ENCODE peak calls at places on chromosomes 12 and 14, in ten cellular contexts. A, P, Z, L, N, R, V, D, Q and X are unnamed samples.
A peak's percentile ranks its signal among the peaks of the same experiment; 100 is the strongest.

GRCh38 chr12:43069768-43070221 is 480.2 kb upstream of the PRICKLE1 start:
- DNase-seq in R (peak; percentile 56), V (no peak), A (no peak), L (no peak), N (peak; percentile 72), Z (no peak), P (peak; percentile 53), D (no peak), Q (peak; percentile 31), X (no peak)

GRCh38 chr12:109725321-109726105 is 11.9 kb downstream of the FAM222A start:
- DNase-seq in R (no peak), P (no peak), L (no peak), Z (no peak), Q (no peak), N (no peak), A (no peak), D (no peak), V (no peak), X (no peak)

GRCh38 chr12:114430306-114430705 is 24.4 kb upstream of the TBX5 start:
- DNase-seq in P (peak; percentile 88), Q (peak; percentile 13), V (no peak), L (no peak), D (peak; percentile 42), Z (no peak), R (no peak), A (peak; percentile 56), N (no peak), X (peak; percentile 12)

GRCh38 chr12:5258498-5258897 is 173.4 kb upstream of the NTF3 start:
- DNase-seq in N (peak; percentile 76), Z (no peak), D (no peak), P (no peak), R (no peak), Q (no peak), L (no peak), A (peak; percentile 4), V (no peak), X (no peak)

GRCh38 chr14:41607966-41608663 is 1.4 kb downstream of the LRFN5 start:
- DNase-seq in Z (no peak), P (no peak), N (no peak), R (no peak), Q (peak; percentile 11), L (peak; percentile 61), V (no peak), D (no peak), A (no peak), X (no peak)

GRCh38 chr12:30134229-30134628 is 350.5 kb upstream of the TMTC1 start:
- DNase-seq in D (no peak), N (no peak), L (peak; percentile 35), V (no peak), R (no peak), P (no peak), Z (peak; percentile 49), A (no peak), Q (no peak), X (no peak)

GRCh38 chr12:14853966-14854365 is 10.6 kb upstream of the ART4 start:
- DNase-seq in V (no peak), L (no peak), P (no peak), Q (no peak), A (no peak), N (no peak), R (no peak), Z (no peak), D (no peak), X (peak; percentile 66)

GRCh38 chr12:98438826-98439225 is 76.6 kb upstream of the TMPO start:
- DNase-seq in L (no peak), R (no peak), Q (no peak), V (no peak), N (no peak), Z (no peak), P (peak; percentile 56), D (no peak), A (no peak), X (no peak)

GRCh38 chr14:43651896-43652295 is 855.2 kb downstream of the FSCB start:
- DNase-seq in Q (no peak), L (no peak), A (no peak), D (no peak), R (no peak), V (no peak), Z (no peak), N (no peak), P (no peak), X (no peak)

GRCh38 chr12:111596985-111597730 is 2.0 kb downstream of the ATXN2 start:
- DNase-seq in Z (peak; percentile 85), L (peak; percentile 77), Q (peak; percentile 69), R (peak; percentile 73), D (peak; percentile 81), N (peak; percentile 62), A (no peak), P (peak; percentile 68), V (no peak), X (peak; percentile 74)

GRCh38 chr14:106530423-106531107 is 1004.2 kb downstream of the TMEM121 start:
- DNase-seq in L (no peak), D (no peak), A (no peak), Q (no peak), Z (peak; percentile 42), V (no peak), N (no peak), R (no peak), P (no peak), X (no peak)

GRCh38 chr12:108985750-108986149 is 35.1 kb downstream of the SVOP start:
- DNase-seq in N (no peak), V (no peak), P (no peak), D (no peak), Z (no peak), L (no peak), Q (no peak), A (no peak), R (no peak), X (no peak)

GRCh38 chr12:107242189-107242588 is 148.8 kb upstream of the CRY1 start:
- DNase-seq in Z (no peak), R (no peak), Q (peak; percentile 50), L (no peak), A (no peak), V (no peak), N (no peak), P (no peak), D (no peak), X (peak; percentile 16)

GRCh38 chr14:23021969-23022368 is 12.0 kb upstream of the C14orf93 start:
- DNase-seq in A (no peak), Z (no peak), D (no peak), P (no peak), R (no peak), N (no peak), L (no peak), Q (no peak), V (no peak), X (no peak)

GRCh38 chr12:5780536-5780935 is 164.5 kb downstream of the ANO2 start:
- DNase-seq in A (no peak), Q (no peak), P (no peak), L (no peak), N (no peak), Z (no peak), R (no peak), V (no peak), D (no peak), X (no peak)

GRCh38 chr12:57629897-57630471 is 3.0 kb downstream of the B4GALNT1 start:
- DNase-seq in A (no peak), Z (no peak), R (peak; percentile 34), P (no peak), Q (no peak), D (no peak), N (peak; percentile 38), V (no peak), L (peak; percentile 15), X (no peak)

GRCh38 chr14:90715993-90716392 is 100.2 kb downstream of the TTC7B start:
- DNase-seq in D (no peak), R (no peak), V (no peak), A (no peak), P (no peak), Z (no peak), L (no peak), N (no peak), Q (no peak), X (no peak)